ENCODE peak calls at places on chromosome 15, in six cellular contexts. K, S, B, J, T and Q are unnamed samples.
A peak's percentile ranks its signal among the peaks of the same experiment; 100 is the strongest.

GRCh38 chr15:68126415-68126814 is 72.3 kb downstream of the PIAS1 start:
- DNase-seq in K (no peak), S (no peak), B (no peak), J (no peak), T (no peak), Q (no peak)

GRCh38 chr15:45431502-45431901 is 53.2 kb upstream of the GATM start:
- DNase-seq in K (no peak), S (no peak), B (no peak), J (no peak), T (no peak), Q (no peak)

GRCh38 chr15:90531147-90531546 is 1.4 kb downstream of the CRTC3 start:
- DNase-seq in K (no peak), S (no peak), B (no peak), J (no peak), T (no peak), Q (no peak)

GRCh38 chr15:38049876-38050275 is 115.4 kb downstream of the TMCO5A start:
- DNase-seq in K (no peak), S (no peak), B (no peak), J (no peak), T (no peak), Q (no peak)

GRCh38 chr15:64092864-64093626 is 593 bp downstream of the CIAO2A start:
- DNase-seq in K (peak; percentile 72), S (no peak), B (no peak), J (peak; percentile 73), T (peak; percentile 85), Q (peak; percentile 64)

GRCh38 chr15:71332605-71333004 is 217.3 kb downstream of the THSD4 start:
- DNase-seq in K (no peak), S (no peak), B (no peak), J (no peak), T (no peak), Q (no peak)

GRCh38 chr15:58115692-58116091 is 22.5 kb upstream of the AQP9 start:
- DNase-seq in K (peak; percentile 9), S (peak; percentile 2), B (no peak), J (no peak), T (peak; percentile 63), Q (peak; percentile 12)

GRCh38 chr15:34721802-34722795 is 32.7 kb downstream of the GJD2 start:
- DNase-seq in K (peak; percentile 20), S (peak; percentile 7), B (no peak), J (peak; percentile 59), T (no peak), Q (no peak)

GRCh38 chr15:85592148-85592547 is 202.6 kb downstream of the KLHL25 start:
- DNase-seq in K (peak; percentile 27), S (no peak), B (no peak), J (no peak), T (no peak), Q (peak; percentile 55)

GRCh38 chr15:52100807-52101206 is 11.8 kb downstream of the BCL2L10 start:
- DNase-seq in K (no peak), S (peak; percentile 35), B (peak; percentile 69), J (no peak), T (peak; percentile 86), Q (no peak)
- TF ChIP-seq JUND in K (no peak), S (peak; percentile 61), B (no peak), J (no peak), T (peak; percentile 99), Q (no peak)

GRCh38 chr15:69595009-69595825 is 142.6 kb downstream of the RPLP1 start:
- DNase-seq in K (no peak), S (no peak), B (no peak), J (no peak), T (no peak), Q (no peak)
- TF ChIP-seq JUND in K (no peak), S (no peak), B (no peak), J (no peak), T (no peak), Q (peak; percentile 23)

DNA sequence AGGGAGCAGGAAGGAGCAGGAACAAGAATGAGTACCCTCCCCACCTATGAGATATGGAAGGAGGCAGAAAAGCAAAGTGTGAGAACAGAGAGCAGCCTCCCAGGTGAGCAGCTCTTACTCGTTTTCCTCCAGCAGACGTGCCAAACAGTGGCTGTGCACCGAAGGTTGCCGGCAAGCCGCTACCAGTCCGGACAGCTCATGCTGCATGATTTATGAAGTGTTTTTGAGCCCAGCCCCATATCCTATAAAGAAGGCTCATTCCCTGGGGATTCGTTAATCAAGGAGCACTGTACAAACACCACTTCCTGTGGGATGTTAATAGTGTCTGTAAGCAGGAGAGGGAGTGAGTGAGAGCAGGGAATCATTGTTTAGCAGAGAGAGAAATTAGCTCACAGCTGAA is 118.3 kb upstream of the FOXB1 start:
- DNase-seq in K (no peak), S (no peak), B (no peak), J (no peak), T (no peak), Q (no peak)
- TF ChIP-seq JUND in K (no peak), S (no peak), B (no peak), J (no peak), T (no peak), Q (no peak)

GRCh38 chr15:40894689-40895308 is 549 bp downstream of the VPS18 start:
- DNase-seq in K (peak; percentile 86), S (peak; percentile 60), B (no peak), J (peak; percentile 77), T (peak; percentile 90), Q (no peak)

GRCh38 chr15:40892449-40893012 is 1.7 kb upstream of the VPS18 start:
- DNase-seq in K (no peak), S (no peak), B (no peak), J (no peak), T (no peak), Q (no peak)

GRCh38 chr15:40893019-40893723 is 1.1 kb upstream of the VPS18 start:
- DNase-seq in K (no peak), S (no peak), B (no peak), J (no peak), T (no peak), Q (no peak)

GRCh38 chr15:40893733-40894688 is at the start of gene VPS18:
- DNase-seq in K (peak; percentile 90), S (peak; percentile 94), B (peak; percentile 84), J (peak; percentile 100), T (peak; percentile 98), Q (peak; percentile 83)

DNA sequence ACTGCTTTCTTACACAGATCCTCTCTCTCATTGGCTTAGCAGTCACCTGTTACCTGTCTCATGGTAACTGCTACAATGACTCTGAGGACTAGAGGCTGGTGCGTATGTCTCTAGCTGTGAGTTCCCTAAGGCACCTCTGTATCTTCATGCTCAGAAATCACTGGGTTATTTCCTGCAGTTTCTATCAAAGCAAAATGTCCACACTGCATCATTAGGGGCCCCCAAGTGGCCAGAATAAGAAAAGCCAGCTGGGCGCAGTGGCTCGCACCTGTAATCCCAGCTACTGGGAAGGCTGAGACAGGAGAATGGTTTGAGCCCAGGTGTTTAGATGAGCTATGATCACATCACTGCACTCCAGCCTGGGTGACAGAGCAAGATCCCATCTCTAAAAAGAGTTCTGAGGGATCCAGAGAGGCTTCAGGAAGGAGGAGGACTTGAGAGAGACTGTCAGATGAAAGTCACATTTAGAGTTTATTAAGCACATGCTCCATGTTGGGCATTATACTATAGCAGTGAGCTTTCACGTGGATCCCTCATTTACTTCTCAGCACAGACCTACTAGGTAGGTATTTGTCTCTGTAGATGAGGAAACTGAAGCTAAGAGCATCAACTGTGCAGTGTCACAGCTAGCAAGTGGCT is 2.3 kb upstream of the VPS18 start:
- DNase-seq in K (peak; percentile 40), S (peak; percentile 53), B (no peak), J (no peak), T (peak; percentile 70), Q (no peak)
- TF ChIP-seq JUND in K (no peak), S (no peak), B (no peak), J (no peak), T (no peak), Q (no peak)

GRCh38 chr15:43209059-43209824 is 11.6 kb downstream of the EPB42 start:
- DNase-seq in K (peak; percentile 41), S (no peak), B (no peak), J (no peak), T (peak; percentile 78), Q (peak; percentile 36)
- TF ChIP-seq JUND in K (no peak), S (no peak), B (no peak), J (no peak), T (no peak), Q (no peak)

GRCh38 chr15:70084461-70084860 is 13.3 kb downstream of the TLE3 start:
- DNase-seq in K (no peak), S (no peak), B (no peak), J (no peak), T (no peak), Q (no peak)

GRCh38 chr15:70081612-70082011 is 16.1 kb downstream of the TLE3 start:
- DNase-seq in K (no peak), S (no peak), B (no peak), J (no peak), T (no peak), Q (no peak)

GRCh38 chr15:70083423-70083822 is 14.3 kb downstream of the TLE3 start:
- DNase-seq in K (no peak), S (no peak), B (no peak), J (no peak), T (no peak), Q (no peak)

GRCh38 chr15:70086636-70087035 is 11.1 kb downstream of the TLE3 start:
- DNase-seq in K (no peak), S (no peak), B (no peak), J (no peak), T (peak; percentile 47), Q (no peak)

DNA sequence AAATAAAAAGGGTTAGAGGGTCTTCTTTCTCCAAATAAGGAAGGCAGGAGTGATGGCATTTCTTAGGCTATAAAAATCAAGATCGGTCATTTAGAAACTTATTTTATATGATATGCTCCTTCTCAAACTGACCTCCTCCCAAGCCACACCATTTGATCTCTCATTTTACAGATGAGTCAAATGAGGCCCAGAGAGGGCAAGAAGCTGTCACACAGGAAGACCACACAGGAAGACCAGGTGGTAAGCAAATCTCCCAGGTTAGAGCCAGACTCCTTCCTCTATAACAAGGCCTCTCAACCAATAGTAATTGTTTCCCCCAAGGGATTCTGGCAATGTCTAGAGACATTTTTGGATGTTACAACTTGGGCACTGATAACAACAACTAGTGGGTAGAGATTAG is 13.8 kb downstream of the TLE3 start:
- DNase-seq in K (no peak), S (no peak), B (peak; percentile 49), J (no peak), T (no peak), Q (no peak)
- TF ChIP-seq JUND in K (no peak), S (no peak), B (no peak), J (no peak), T (no peak), Q (no peak)